ENCODE peak calls at places on chromosomes 6 and 20, in seven cellular contexts. H, C, L, Y, B, S and I are unnamed samples.

GRCh38 chr6:112007805-112008204 is 46.1 kb upstream of the CCN6 start:
- DNase-seq in H (no peak), C (no peak), L (peak), Y (peak), B (no peak), S (peak), I (no peak)

GRCh38 chr6:15528870-15529269 is 134.0 kb downstream of the DTNBP1 start:
- DNase-seq in H (no peak), C (no peak), L (no peak), Y (no peak), B (no peak), S (no peak), I (no peak)

GRCh38 chr6:155126727-155127439 is 131.8 kb downstream of the TIAM2 start:
- DNase-seq in H (peak), C (no peak), L (no peak), Y (peak), B (peak), S (peak), I (peak)

GRCh38 chr6:54335871-54336270 is 27.6 kb downstream of the TINAG start:
- DNase-seq in H (peak), C (no peak), L (no peak), Y (no peak), B (peak), S (peak), I (peak)

GRCh38 chr6:117483004-117483644 is 650 bp downstream of the DCBLD1 start:
- DNase-seq in H (peak), C (peak), L (peak), Y (peak), B (peak), S (peak), I (peak)

GRCh38 chr6:139508023-139508422 is 133.6 kb upstream of the CITED2 start:
- DNase-seq in H (no peak), C (no peak), L (no peak), Y (no peak), B (no peak), S (peak), I (peak)

GRCh38 chr6:92216717-92217116 is 1202.6 kb downstream of the EPHA7 start:
- DNase-seq in H (no peak), C (no peak), L (no peak), Y (no peak), B (no peak), S (no peak), I (no peak)

GRCh38 chr20:36825374-36826104 is 50.4 kb upstream of the TLDC2 start:
- DNase-seq in H (no peak), C (no peak), L (no peak), Y (no peak), B (no peak), S (no peak), I (no peak)

GRCh38 chr6:155254139-155254538 is 9.7 kb upstream of the CLDN20 start:
- DNase-seq in H (no peak), C (no peak), L (no peak), Y (no peak), B (no peak), S (no peak), I (no peak)

GRCh38 chr6:81751388-81752083 is 945 bp downstream of the TENT5A start:
- DNase-seq in H (peak), C (peak), L (peak), Y (no peak), B (peak), S (peak), I (peak)

GRCh38 chr6:73074175-73074574 is 151.1 kb downstream of the KHDC1L start:
- DNase-seq in H (peak), C (no peak), L (no peak), Y (no peak), B (peak), S (peak), I (peak)

GRCh38 chr6:43120938-43121913 is 45.1 kb downstream of the PTK7 start:
- DNase-seq in H (peak), C (peak), L (no peak), Y (no peak), B (peak), S (peak), I (peak)

GRCh38 chr6:124961784-124962611 is at the start of gene RNF217:
- DNase-seq in H (peak), C (peak), L (peak), Y (no peak), B (peak), S (peak), I (peak)

GRCh38 chr20:13213335-13213734 is 7.7 kb upstream of the ISM1 start:
- DNase-seq in H (no peak), C (no peak), L (no peak), Y (no peak), B (no peak), S (no peak), I (no peak)

GRCh38 chr20:32278199-32278643 is 770 bp downstream of the KIF3B start:
- DNase-seq in H (no peak), C (no peak), L (no peak), Y (peak), B (no peak), S (peak), I (peak)

GRCh38 chr6:36798852-36799251 is 40.4 kb downstream of the CPNE5 start:
- DNase-seq in H (no peak), C (no peak), L (no peak), Y (no peak), B (no peak), S (no peak), I (no peak)

GRCh38 chr6:135568366-135568765 is 70.8 kb upstream of the AHI1 start:
- DNase-seq in H (peak), C (peak), L (no peak), Y (peak), B (no peak), S (peak), I (no peak)

GRCh38 chr6:8234316-8234715 is 132.0 kb upstream of the EEF1E1 start:
- DNase-seq in H (no peak), C (no peak), L (no peak), Y (no peak), B (no peak), S (no peak), I (no peak)

GRCh38 chr6:147782302-147782701 is 273.8 kb downstream of the SAMD5 start:
- DNase-seq in H (peak), C (no peak), L (no peak), Y (no peak), B (no peak), S (no peak), I (peak)

GRCh38 chr6:43924222-43924702 is 154.3 kb downstream of the VEGFA start:
- DNase-seq in H (peak), C (no peak), L (peak), Y (peak), B (peak), S (no peak), I (no peak)

GRCh38 chr6:33787954-33788693 is 806 bp downstream of the LEMD2 start:
- DNase-seq in H (peak), C (peak), L (peak), Y (peak), B (peak), S (peak), I (peak)

GRCh38 chr6:148348778-148349177 is 6.1 kb downstream of the SASH1 start:
- DNase-seq in H (no peak), C (no peak), L (no peak), Y (no peak), B (no peak), S (no peak), I (no peak)

GRCh38 chr20:48878849-48879248 is 42.7 kb upstream of the ARFGEF2 start:
- DNase-seq in H (no peak), C (no peak), L (no peak), Y (no peak), B (no peak), S (no peak), I (no peak)

GRCh38 chr6:138512615-138513014 is 13.3 kb upstream of the NHSL1 start:
- DNase-seq in H (no peak), C (no peak), L (no peak), Y (no peak), B (no peak), S (no peak), I (no peak)

GRCh38 chr20:33685328-33686007 is 717 bp downstream of the E2F1 start:
- DNase-seq in H (no peak), C (no peak), L (no peak), Y (peak), B (peak), S (no peak), I (no peak)

GRCh38 chr20:3784863-3785239 is 1.7 kb downstream of the CENPB start:
- DNase-seq in H (no peak), C (no peak), L (no peak), Y (no peak), B (no peak), S (no peak), I (no peak)
- H3K4me3 ChIP-seq in H (peak), C (peak), L (peak), Y (no peak), B (peak), S (peak), I (peak)

GRCh38 chr6:157684620-157685299 is 138.3 kb upstream of the SNX9 start:
- DNase-seq in H (no peak), C (no peak), L (no peak), Y (no peak), B (no peak), S (no peak), I (no peak)

GRCh38 chr6:157681041-157681650 is 141.9 kb upstream of the SNX9 start:
- DNase-seq in H (no peak), C (no peak), L (no peak), Y (no peak), B (no peak), S (no peak), I (no peak)

GRCh38 chr6:157682856-157683481 is 140.1 kb upstream of the SNX9 start:
- DNase-seq in H (no peak), C (no peak), L (no peak), Y (no peak), B (no peak), S (peak), I (peak)

GRCh38 chr6:157685596-157686280 is 137.3 kb upstream of the SNX9 start:
- DNase-seq in H (no peak), C (no peak), L (no peak), Y (no peak), B (no peak), S (no peak), I (no peak)

GRCh38 chr6:157683707-157684106 is 139.3 kb upstream of the SNX9 start:
- DNase-seq in H (no peak), C (no peak), L (no peak), Y (no peak), B (no peak), S (no peak), I (no peak)
- TF ChIP-seq CTCF in H (no peak), C (no peak), L (no peak), Y (no peak), B (no peak), S (no peak), I (no peak)

DNA sequence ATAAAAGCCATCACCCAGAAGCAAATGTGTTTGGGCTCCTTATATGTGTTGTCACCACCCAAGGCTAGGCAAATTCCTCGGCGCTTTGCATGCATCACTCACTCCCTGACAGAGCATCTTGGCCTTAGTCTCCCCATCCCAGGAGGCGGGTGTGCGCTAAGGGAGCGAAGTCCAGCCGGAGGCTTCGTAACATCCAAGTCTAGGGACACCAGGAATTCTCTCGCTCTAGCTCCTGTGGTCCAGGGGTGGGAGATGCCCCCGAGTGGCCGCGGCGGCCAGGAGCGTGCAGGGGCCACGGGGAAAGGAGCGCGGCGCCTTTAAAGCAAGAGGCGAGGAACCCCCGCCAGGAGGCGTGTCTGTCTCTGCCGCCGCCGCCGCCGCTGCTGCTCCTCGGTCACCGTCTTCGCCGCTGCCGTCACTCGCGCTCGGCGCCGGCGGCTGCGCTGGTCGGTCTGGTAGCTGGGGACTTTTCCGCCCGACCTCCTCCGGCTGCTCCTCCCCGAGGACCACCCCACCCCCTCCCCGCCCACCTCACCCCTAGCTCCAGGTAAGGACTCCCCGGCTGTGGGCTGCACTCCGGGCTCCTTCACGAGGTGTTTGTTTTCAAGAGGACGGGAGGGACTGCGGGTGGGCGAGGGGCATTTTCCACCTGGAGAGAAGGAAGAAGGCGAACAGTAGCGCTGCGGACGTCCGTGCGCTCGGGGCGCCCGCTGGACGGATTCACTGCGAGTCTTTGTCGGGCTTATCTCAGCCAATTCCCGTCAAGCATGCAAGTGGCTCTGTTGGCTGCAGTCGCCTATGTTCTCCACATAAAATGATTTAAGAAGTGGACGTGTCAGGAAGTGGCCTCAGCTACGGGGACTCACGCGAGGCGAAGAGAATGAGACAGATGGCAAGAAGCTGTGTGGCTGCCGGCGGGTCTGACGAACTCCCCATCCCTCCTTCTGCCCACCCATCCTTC is at the start of gene GRIK2:
- DNase-seq in H (peak), C (no peak), L (no peak), Y (peak), B (peak), S (peak), I (peak)
- H3K4me3 ChIP-seq in H (peak), C (peak), L (peak), Y (no peak), B (peak), S (peak), I (peak)

GRCh38 chr20:61924858-61925554 is 140.7 kb downstream of the TAF4 start:
- DNase-seq in H (no peak), C (no peak), L (peak), Y (no peak), B (no peak), S (no peak), I (no peak)

GRCh38 chr20:61926253-61926613 is 139.4 kb downstream of the TAF4 start:
- DNase-seq in H (no peak), C (no peak), L (peak), Y (no peak), B (no peak), S (no peak), I (no peak)

GRCh38 chr20:61926796-61927192 is 138.9 kb downstream of the TAF4 start:
- DNase-seq in H (no peak), C (no peak), L (peak), Y (no peak), B (no peak), S (no peak), I (no peak)

GRCh38 chr20:61924211-61924857 is 141.3 kb downstream of the TAF4 start:
- DNase-seq in H (no peak), C (no peak), L (peak), Y (no peak), B (no peak), S (no peak), I (no peak)

DNA sequence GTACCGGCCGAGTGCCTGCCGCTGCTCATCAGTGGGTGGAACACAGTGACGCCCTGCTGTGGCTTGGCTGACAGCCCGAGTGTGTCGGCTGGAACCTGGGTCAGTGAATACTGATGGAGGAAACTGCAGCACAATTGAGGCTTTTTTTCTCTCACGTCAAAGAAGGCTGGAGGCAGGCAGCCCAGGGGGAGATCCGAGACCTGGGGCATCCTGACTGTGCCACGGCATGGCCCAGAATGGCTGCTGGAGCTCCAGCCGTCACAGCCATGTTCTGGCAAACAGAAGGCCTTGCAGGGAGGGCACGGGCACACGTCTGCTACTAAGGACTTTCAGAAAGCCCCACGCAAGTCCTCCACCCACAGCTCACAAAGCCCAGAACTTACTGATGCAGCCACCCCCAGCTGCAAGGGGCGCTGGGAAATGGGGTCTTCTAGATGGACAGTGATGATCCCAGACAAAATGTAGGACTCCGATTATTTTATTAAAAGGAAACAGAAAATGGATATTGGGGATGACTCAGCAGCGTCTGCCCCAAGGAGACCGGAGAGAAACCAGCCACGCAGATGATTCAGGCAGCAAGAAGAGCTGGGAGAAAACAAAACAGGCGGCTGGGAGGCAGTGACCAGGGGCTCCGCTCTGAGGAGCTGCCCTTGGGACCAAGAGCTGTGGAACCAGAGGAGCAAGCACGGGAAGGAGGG is 140.0 kb downstream of the TAF4 start:
- DNase-seq in H (peak), C (no peak), L (peak), Y (no peak), B (peak), S (peak), I (peak)
- TF ChIP-seq CTCF in H (no peak), C (no peak), L (no peak), Y (no peak), B (no peak), S (no peak), I (no peak)

GRCh38 chr6:2767327-2767985 is 2.3 kb downstream of the WRNIP1 start:
- DNase-seq in H (no peak), C (no peak), L (no peak), Y (no peak), B (no peak), S (peak), I (no peak)
- H3K4me3 ChIP-seq in H (peak), C (peak), L (peak), Y (peak), B (peak), S (peak), I (peak)

GRCh38 chr6:12290490-12290820 is 294 bp downstream of the EDN1 start:
- DNase-seq in H (no peak), C (no peak), L (no peak), Y (no peak), B (no peak), S (no peak), I (no peak)

GRCh38 chr6:12289655-12290489 is at the start of gene EDN1:
- DNase-seq in H (peak), C (peak), L (peak), Y (peak), B (peak), S (peak), I (peak)

GRCh38 chr6:12293234-12293930 is 3.2 kb downstream of the EDN1 start:
- DNase-seq in H (no peak), C (no peak), L (no peak), Y (no peak), B (no peak), S (no peak), I (no peak)

GRCh38 chr6:12291083-12291784 is 1.1 kb downstream of the EDN1 start:
- DNase-seq in H (no peak), C (no peak), L (no peak), Y (no peak), B (peak), S (no peak), I (peak)

DNA sequence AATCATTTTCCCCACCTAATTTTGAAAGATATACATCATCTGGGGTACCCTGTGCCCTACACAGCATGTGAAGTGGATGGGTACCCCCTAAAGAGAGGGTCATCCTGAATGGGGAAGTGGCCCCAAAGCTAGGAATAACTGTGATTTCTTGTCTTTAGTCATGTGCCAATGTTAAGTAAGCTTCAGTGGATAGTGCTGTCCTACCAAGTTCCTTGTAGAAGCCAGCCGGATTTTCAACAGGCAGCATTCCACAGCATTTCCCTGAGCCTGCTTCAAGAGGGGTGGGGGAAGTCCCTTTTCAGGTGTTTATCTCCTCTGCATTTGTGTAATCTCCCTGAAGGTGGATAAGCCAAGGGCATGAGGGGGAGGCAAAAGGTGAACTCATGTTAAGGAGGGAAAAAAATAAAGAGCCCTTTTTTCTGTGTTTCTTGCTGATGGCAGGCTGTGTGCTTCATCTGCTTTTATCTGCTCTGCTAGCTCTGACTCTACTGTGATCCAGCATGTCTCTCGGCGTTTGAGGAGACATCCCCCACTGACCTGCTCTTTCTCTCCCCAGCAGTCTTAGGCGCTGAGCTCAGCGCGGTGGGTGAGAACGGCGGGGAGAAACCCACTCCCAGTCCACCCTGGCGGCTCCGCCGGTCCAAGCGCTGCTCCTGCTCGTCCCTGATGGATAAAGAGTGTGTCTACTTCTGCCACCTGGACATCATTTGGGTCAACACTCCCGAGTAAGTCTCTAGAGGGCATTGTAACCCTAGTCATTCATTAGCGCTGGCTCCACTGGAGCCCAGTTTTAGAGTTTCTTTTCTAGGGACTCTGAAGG is 1.8 kb downstream of the EDN1 start:
- DNase-seq in H (peak), C (no peak), L (no peak), Y (peak), B (peak), S (peak), I (peak)
- TF ChIP-seq CTCF in H (peak), C (peak), L (no peak), Y (peak), B (peak), S (peak), I (peak)